ENCODE peak calls at places on chromosome 1, in ten cellular contexts. B is AG04450; X is K562; N is H1; W is lower lobe of right lung; Y is BE2C; E is foreskin fibroblast; V is upper lobe of right lung; Z is WERI-Rb-1; K is CD8-positive, alpha-beta T cell. D is an unnamed sample.

GRCh38 chr1:21849909-21850576 is 38.0 kb downstream of the LDLRAD2 start:
- DNase-seq in Y (no peak), V (no peak), K (no peak), Z (no peak), X (no peak), W (no peak), B (no peak), N (no peak), E (no peak), D (no peak)

GRCh38 chr1:169515641-169516040 is 29.9 kb upstream of the SLC19A2 start:
- DNase-seq in K (no peak), Y (no peak), W (no peak), Z (no peak), N (no peak), V (no peak), X (no peak), E (no peak), B (no peak), D (no peak)

GRCh38 chr1:179079113-179079761 is 2.6 kb upstream of the TOR3A start:
- DNase-seq in X (peak), Z (peak), Y (peak), K (peak), B (peak), N (no peak), E (peak), W (no peak), V (no peak), D (peak)

GRCh38 chr1:46150085-46150484 is 17.7 kb upstream of the PIK3R3 start:
- DNase-seq in X (no peak), W (no peak), Z (no peak), V (no peak), B (no peak), N (no peak), E (no peak), K (no peak), Y (no peak), D (peak)

GRCh38 chr1:64121766-64122385 is 81.5 kb upstream of the UBE2U start:
- DNase-seq in K (no peak), Y (no peak), E (no peak), B (no peak), V (no peak), X (no peak), N (no peak), Z (no peak), W (no peak), D (no peak)

GRCh38 chr1:54310439-54311328 is 95.5 kb downstream of the SSBP3 start:
- DNase-seq in B (no peak), W (peak), V (no peak), K (no peak), Z (peak), X (peak), N (peak), Y (peak), E (no peak), D (peak)

GRCh38 chr1:27430903-27431653 is 38.7 kb downstream of the GPR3 start:
- DNase-seq in B (no peak), X (peak), K (no peak), N (no peak), W (no peak), E (no peak), V (no peak), Z (no peak), Y (no peak), D (peak)

GRCh38 chr1:224447251-224447650 is 12.7 kb upstream of the WDR26 start:
- DNase-seq in V (no peak), K (no peak), E (peak), N (no peak), Y (no peak), W (peak), X (no peak), Z (no peak), B (no peak), D (peak)

GRCh38 chr1:173002891-173003582 is 47.7 kb downstream of the TNFSF18 start:
- DNase-seq in B (peak), X (no peak), Y (no peak), E (peak), Z (no peak), W (no peak), V (no peak), N (no peak), K (no peak), D (peak)

GRCh38 chr1:20533635-20534034 is 18.7 kb upstream of the FAM43B start:
- DNase-seq in B (no peak), N (no peak), W (no peak), Z (no peak), Y (no peak), E (no peak), V (no peak), K (no peak), X (no peak), D (no peak)

GRCh38 chr1:24932284-24932683 is 2.2 kb upstream of the RUNX3 start:
- DNase-seq in V (peak), K (no peak), N (peak), B (no peak), X (peak), Y (peak), E (no peak), Z (peak), W (peak), D (no peak)

GRCh38 chr1:193234523-193234922 is 48.1 kb upstream of the B3GALT2 start:
- DNase-seq in B (no peak), N (no peak), W (no peak), X (no peak), E (no peak), Z (no peak), K (no peak), Y (no peak), V (no peak), D (no peak)

GRCh38 chr1:110616587-110616986 is 10.4 kb upstream of the KCNA2 start:
- DNase-seq in V (no peak), W (no peak), K (no peak), X (peak), E (peak), Z (no peak), Y (peak), B (no peak), N (no peak), D (peak)

GRCh38 chr1:109759513-109760334 is 4.0 kb downstream of the EPS8L3 start:
- DNase-seq in Z (peak), K (no peak), W (peak), V (peak), N (peak), E (no peak), Y (no peak), X (no peak), B (no peak), D (no peak)

GRCh38 chr1:199574949-199575348 is 452.6 kb upstream of the NR5A2 start:
- DNase-seq in N (no peak), X (no peak), B (no peak), Y (no peak), K (no peak), Z (no peak), V (no peak), W (no peak), E (no peak), D (no peak)

GRCh38 chr1:31483012-31483946 is 70.3 kb downstream of the SERINC2 start:
- DNase-seq in X (no peak), W (no peak), B (peak), K (no peak), V (no peak), Y (no peak), Z (peak), N (no peak), E (peak), D (peak)

GRCh38 chr1:20349561-20349960 is 58.9 kb downstream of the VWA5B1 start:
- DNase-seq in V (no peak), K (no peak), Z (no peak), B (no peak), E (no peak), Y (no peak), X (no peak), W (no peak), N (no peak), D (no peak)

GRCh38 chr1:65483993-65484754 is 63.7 kb downstream of the LEPR start:
- DNase-seq in X (no peak), Z (no peak), W (no peak), V (no peak), K (no peak), B (no peak), Y (no peak), E (no peak), N (no peak), D (no peak)

GRCh38 chr1:69707103-69707502 is 139.4 kb downstream of the LRRC7 start:
- DNase-seq in X (no peak), K (no peak), Z (no peak), W (no peak), V (no peak), B (no peak), Y (no peak), E (no peak), N (no peak), D (no peak)

GRCh38 chr1:110155878-110156522 is 5.7 kb downstream of the SLC6A17 start:
- DNase-seq in Z (no peak), W (peak), B (peak), Y (no peak), K (peak), V (peak), N (peak), E (peak), X (peak), D (peak)

GRCh38 chr1:232872738-232873137 is 67.5 kb downstream of the MAP10 start:
- DNase-seq in X (no peak), W (no peak), V (no peak), K (no peak), E (no peak), Y (peak), B (no peak), N (no peak), Z (no peak), D (no peak)

GRCh38 chr1:6508154-6508875 is 16.8 kb upstream of the PLEKHG5 start:
- DNase-seq in W (no peak), X (no peak), N (no peak), V (no peak), Y (no peak), Z (no peak), B (no peak), K (no peak), E (no peak), D (no peak)

GRCh38 chr1:18907021-18907913 is 4.9 kb upstream of the ALDH4A1 start:
- DNase-seq in N (peak), W (peak), B (no peak), Z (peak), Y (peak), K (peak), V (peak), E (peak), X (peak), D (peak)

GRCh38 chr1:101371259-101371658 is 134.4 kb downstream of the S1PR1 start:
- DNase-seq in N (no peak), B (peak), K (no peak), Z (no peak), W (no peak), X (no peak), Y (no peak), V (no peak), E (peak), D (peak)

GRCh38 chr1:170063109-170063826 is 11.2 kb downstream of the KIFAP3 start:
- DNase-seq in Z (no peak), V (no peak), N (no peak), B (no peak), K (no peak), W (no peak), X (peak), Y (no peak), E (peak), D (no peak)

GRCh38 chr1:156641761-156642264 is at the start of gene BCAN:
- DNase-seq in E (peak), W (no peak), V (no peak), X (no peak), Y (peak), N (peak), K (no peak), B (no peak), Z (peak), D (no peak)

GRCh38 chr1:38577385-38577784 is 282.2 kb downstream of the RRAGC start:
- DNase-seq in X (no peak), W (no peak), N (no peak), K (no peak), Y (no peak), V (no peak), E (no peak), Z (no peak), B (no peak), D (no peak)

GRCh38 chr1:228105996-228106799 is 2.9 kb downstream of the MRPL55 start:
- DNase-seq in N (no peak), V (no peak), Y (no peak), Z (no peak), B (no peak), W (no peak), E (no peak), K (no peak), X (no peak), D (no peak)

GRCh38 chr1:18951416-18951815 is 5.1 kb downstream of the IFFO2 start:
- DNase-seq in V (no peak), N (no peak), Z (no peak), W (peak), E (no peak), X (no peak), Y (no peak), B (no peak), K (no peak), D (no peak)

GRCh38 chr1:186187601-186188000 is 187.5 kb downstream of the TPR start:
- DNase-seq in V (no peak), X (no peak), Y (no peak), Z (no peak), N (no peak), E (no peak), K (no peak), W (no peak), B (no peak), D (peak)

GRCh38 chr1:116219651-116220434 is 108.6 kb downstream of the MAB21L3 start:
- DNase-seq in W (no peak), E (no peak), K (no peak), Z (no peak), B (no peak), V (no peak), Y (no peak), N (no peak), X (no peak), D (no peak)

GRCh38 chr1:106121728-106122127 is 934.7 kb upstream of the PRMT6 start:
- DNase-seq in Y (no peak), W (no peak), N (no peak), X (no peak), B (no peak), V (no peak), Z (no peak), K (no peak), E (no peak), D (no peak)

GRCh38 chr1:242605521-242605920 is 81.0 kb upstream of the PLD5 start:
- DNase-seq in X (no peak), W (no peak), N (no peak), E (no peak), Y (no peak), B (no peak), V (no peak), Z (no peak), K (no peak), D (peak)

GRCh38 chr1:213973129-213973528 is 14.6 kb upstream of the PROX1 start:
- DNase-seq in W (no peak), K (no peak), Z (no peak), X (no peak), N (no peak), V (no peak), Y (no peak), B (no peak), E (no peak), D (peak)

GRCh38 chr1:115465802-115466363 is 127.8 kb upstream of the NGF start:
- DNase-seq in Z (no peak), X (no peak), V (no peak), B (no peak), K (no peak), W (no peak), Y (no peak), E (no peak), N (no peak), D (no peak)

GRCh38 chr1:180842052-180842451 is 70.6 kb upstream of the KIAA1614 start:
- DNase-seq in B (peak), K (no peak), E (peak), Y (no peak), X (no peak), W (no peak), Z (no peak), V (no peak), N (no peak), D (peak)

GRCh38 chr1:62181531-62181930 is 13.1 kb upstream of the L1TD1 start:
- DNase-seq in K (no peak), X (no peak), W (no peak), Y (no peak), V (no peak), E (no peak), B (no peak), Z (no peak), N (no peak), D (no peak)

GRCh38 chr1:180632326-180633088 is 685 bp downstream of the XPR1 start:
- DNase-seq in Z (peak), W (peak), Y (peak), N (peak), E (peak), B (no peak), X (peak), V (peak), K (peak), D (peak)

DNA sequence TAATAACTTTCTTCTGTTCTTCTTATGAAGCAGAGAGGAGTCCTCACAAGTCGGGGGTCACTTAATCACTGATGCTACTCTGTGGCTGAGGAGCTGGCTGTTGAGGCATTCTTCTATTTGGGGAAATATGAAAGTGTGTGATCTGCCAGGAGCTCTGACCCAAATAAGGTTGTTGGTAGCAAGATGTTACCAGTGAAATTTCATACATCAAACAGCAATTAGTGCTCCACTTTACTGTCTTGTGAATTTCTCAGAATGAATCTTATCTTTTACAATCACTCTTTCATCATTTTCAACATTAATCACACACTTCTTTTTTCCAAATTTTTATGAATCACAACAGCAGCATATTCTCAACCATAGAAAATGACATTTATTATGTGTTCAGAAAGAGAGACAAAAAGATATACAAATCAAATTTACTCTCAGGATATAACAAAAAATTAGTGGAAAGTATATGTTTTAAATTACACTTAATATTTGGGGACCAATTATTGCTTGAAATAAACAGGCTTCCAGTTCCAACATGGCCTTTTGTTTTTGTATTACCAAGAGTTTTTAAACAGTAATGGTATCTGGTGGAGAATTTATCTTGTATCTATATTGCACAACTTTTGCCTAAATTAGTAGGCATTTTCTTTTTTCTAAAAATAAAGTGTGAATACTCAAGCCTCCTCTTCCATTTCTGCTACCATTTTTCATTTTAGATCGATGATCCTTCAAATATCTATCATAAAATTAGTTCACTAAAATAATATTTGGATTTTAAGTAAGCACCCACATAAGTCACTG is 9.6 kb downstream of the PTGER3 start:
- DNase-seq in B (no peak), E (no peak), Y (no peak), Z (no peak), K (no peak), X (no peak), V (no peak), N (no peak), W (no peak), D (no peak)
- H3K4me3 ChIP-seq in B (no peak), E (no peak), Y (no peak), Z (no peak), K (no peak), X (no peak), V (no peak), N (no peak), W (no peak), D (no peak)

DNA sequence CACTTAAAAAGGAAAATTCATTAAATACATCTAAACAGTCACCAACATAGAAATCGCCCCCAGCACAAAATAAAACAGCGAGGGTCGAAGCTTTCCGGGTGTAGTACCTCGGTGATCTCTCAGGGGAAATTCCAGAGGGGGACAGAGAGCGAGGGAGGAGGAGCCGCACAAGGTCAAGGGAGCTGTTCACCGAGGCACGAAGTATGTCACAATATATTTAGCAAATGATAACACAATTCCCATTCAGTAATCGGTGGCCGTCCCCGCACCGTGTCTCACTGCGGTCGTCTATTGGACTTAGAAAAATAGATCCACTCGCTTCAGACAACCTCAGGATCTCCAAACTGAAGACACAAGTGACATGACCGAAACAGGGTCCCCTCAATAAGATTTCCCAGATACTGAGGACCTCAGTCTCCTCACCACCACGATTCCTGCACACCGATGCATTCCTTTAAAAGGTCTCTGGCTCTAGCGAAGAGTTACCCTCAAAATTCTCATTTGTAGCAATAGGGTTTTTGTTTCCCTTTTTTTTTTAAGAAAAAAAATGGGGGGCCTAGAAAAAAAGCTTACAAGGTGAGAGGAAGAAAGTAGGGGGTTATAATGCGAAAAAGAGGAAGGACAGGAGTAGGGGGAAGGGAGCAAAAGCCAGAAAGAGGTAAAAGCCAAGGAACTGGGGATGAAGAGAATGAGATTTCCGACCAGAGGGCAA is 1.1 kb downstream of the LPGAT1 start:
- DNase-seq in N (peak), Z (peak), K (no peak), V (no peak), X (peak), E (peak), B (no peak), W (no peak), Y (peak), D (no peak)
- TF ChIP-seq CTCF in N (peak), Z (peak), K (no peak), V (no peak), X (peak), E (no peak), B (peak), W (no peak), Y (peak), D (peak)

DNA sequence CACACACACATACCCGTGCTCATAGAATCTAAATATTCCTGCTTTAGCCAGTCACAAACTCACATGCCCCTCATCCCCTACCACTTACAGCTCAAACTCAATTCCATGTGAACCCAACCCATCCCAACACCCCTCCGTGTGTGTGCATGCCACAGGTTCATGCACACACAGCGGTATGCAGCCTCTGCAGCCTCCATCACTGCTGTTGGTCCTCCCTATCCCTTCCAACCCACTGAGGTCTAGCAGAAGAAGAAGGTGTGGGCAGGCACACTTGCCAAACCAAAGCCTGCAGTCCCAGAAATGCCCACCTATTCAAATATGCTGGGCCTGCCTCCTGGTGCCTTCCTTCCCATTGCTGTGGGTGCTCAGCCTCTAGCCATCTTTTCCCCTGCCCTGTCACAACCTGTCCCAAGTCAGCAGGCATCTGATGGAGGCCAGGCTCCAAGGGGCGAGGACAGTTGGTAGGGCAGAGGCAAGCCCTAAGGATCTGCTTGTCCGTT is 26.2 kb downstream of the SLC2A1 start:
- DNase-seq in X (no peak), V (peak), N (no peak), B (no peak), K (no peak), Y (no peak), Z (no peak), E (no peak), W (no peak), D (no peak)
- H3K4me3 ChIP-seq in X (no peak), V (no peak), N (no peak), B (no peak), K (peak), Y (no peak), Z (no peak), E (no peak), W (no peak), D (no peak)

GRCh38 chr1:60826320-60827094 is 255.9 kb upstream of the NFIA start:
- DNase-seq in K (no peak), N (no peak), X (no peak), Z (no peak), E (no peak), V (no peak), W (no peak), B (no peak), Y (no peak), D (no peak)
- TF ChIP-seq CTCF in K (no peak), N (no peak), X (no peak), Z (no peak), E (no peak), V (no peak), W (no peak), B (no peak), Y (no peak), D (no peak)

GRCh38 chr1:164602142-164602429 is 43.1 kb downstream of the PBX1 start:
- DNase-seq in Y (no peak), B (no peak), K (no peak), E (no peak), Z (peak), X (no peak), W (peak), N (no peak), V (no peak), D (no peak)
- H3K4me3 ChIP-seq in Y (no peak), B (no peak), K (no peak), E (peak), Z (peak), X (no peak), W (peak), N (no peak), V (no peak), D (no peak)

D was measured in astrocyte of the spinal cord.